ENCODE peak calls at places on chromosomes 7 and 10, in four cellular contexts. Q is GM12878, H is IMR-90, K is A549. V is an unnamed sample.

GRCh38 chr7:135795846-135796570 is 47.4 kb upstream of the FAM180A start:
- DNase-seq in Q (no peak), K (no peak), H (no peak), V (no peak)

GRCh38 chr10:118804262-118804773 is 49.5 kb upstream of the CACUL1 start:
- DNase-seq in H (no peak), K (no peak), Q (no peak), V (no peak)

GRCh38 chr10:61994404-61995031 is 93.0 kb downstream of the ARID5B start:
- DNase-seq in Q (no peak), K (no peak), H (no peak), V (no peak)

GRCh38 chr10:7275761-7276440 is 134.9 kb downstream of the SFMBT2 start:
- DNase-seq in H (no peak), K (no peak), Q (no peak), V (no peak)

GRCh38 chr7:52726493-52726892 is 308.9 kb upstream of the POM121L12 start:
- DNase-seq in Q (no peak), K (no peak), H (no peak), V (no peak)

GRCh38 chr7:74481458-74482324 is 28.0 kb downstream of the GTF2IRD1 start:
- DNase-seq in H (peak), K (no peak), Q (no peak), V (no peak)

GRCh38 chr7:95631545-95631944 is 35.2 kb upstream of the PDK4 start:
- DNase-seq in K (no peak), H (no peak), Q (no peak), V (no peak)

GRCh38 chr7:32259917-32260596 is 189.8 kb upstream of the PDE1C start:
- DNase-seq in Q (peak), H (no peak), K (no peak), V (no peak)

GRCh38 chr7:50342616-50343114 is 38.1 kb downstream of the IKZF1 start:
- DNase-seq in Q (no peak), H (no peak), K (no peak), V (no peak)

GRCh38 chr10:75238182-75239180 is 2.7 kb upstream of the COMTD1 start:
- DNase-seq in H (no peak), K (no peak), Q (no peak), V (no peak)

GRCh38 chr7:158432369-158433270 is 155.0 kb downstream of the PTPRN2 start:
- DNase-seq in H (no peak), Q (no peak), K (peak), V (no peak)

GRCh38 chr7:2862831-2863361 is 18.8 kb upstream of the GNA12 start:
- DNase-seq in H (peak), Q (no peak), K (no peak), V (no peak)

GRCh38 chr7:22885824-22886255 is 63.2 kb upstream of the TOMM7 start:
- DNase-seq in K (no peak), H (peak), Q (peak), V (no peak)

GRCh38 chr10:101014230-101014884 is 14.7 kb downstream of the LZTS2 start:
- DNase-seq in Q (no peak), K (peak), H (peak), V (no peak)

GRCh38 chr7:121126801-121127534 is 138.5 kb downstream of the CPED1 start:
- DNase-seq in K (no peak), H (peak), Q (no peak), V (peak)

GRCh38 chr7:29239638-29240037 is 45.1 kb downstream of the CHN2 start:
- DNase-seq in Q (no peak), K (peak), H (no peak), V (no peak)

GRCh38 chr10:21441625-21442024 is 83.9 kb downstream of the SKIDA1 start:
- DNase-seq in Q (no peak), H (no peak), K (no peak), V (no peak)

GRCh38 chr7:148385009-148385682 is 205.4 kb upstream of the C7orf33 start:
- DNase-seq in Q (no peak), H (no peak), K (no peak), V (no peak)

GRCh38 chr10:89414879-89415821 is 782 bp downstream of the IFIT5 start:
- DNase-seq in H (peak), Q (no peak), K (peak), V (no peak)

GRCh38 chr7:132117181-132117580 is 459.1 kb downstream of the PLXNA4 start:
- DNase-seq in H (peak), Q (no peak), K (peak), V (no peak)

GRCh38 chr10:126135177-126135576 is 238.8 kb downstream of the FANK1 start:
- DNase-seq in Q (no peak), K (no peak), H (peak), V (no peak)

GRCh38 chr10:69217119-69217754 is 2.9 kb upstream of the HKDC1 start:
- DNase-seq in K (peak), H (peak), Q (no peak), V (peak)

GRCh38 chr10:83076443-83076842 is 1062.9 kb upstream of the GHITM start:
- DNase-seq in K (no peak), H (no peak), Q (no peak), V (no peak)

GRCh38 chr7:5214641-5215040 is 24.6 kb downstream of the WIPI2 start:
- DNase-seq in Q (no peak), H (no peak), K (no peak), V (no peak)

DNA sequence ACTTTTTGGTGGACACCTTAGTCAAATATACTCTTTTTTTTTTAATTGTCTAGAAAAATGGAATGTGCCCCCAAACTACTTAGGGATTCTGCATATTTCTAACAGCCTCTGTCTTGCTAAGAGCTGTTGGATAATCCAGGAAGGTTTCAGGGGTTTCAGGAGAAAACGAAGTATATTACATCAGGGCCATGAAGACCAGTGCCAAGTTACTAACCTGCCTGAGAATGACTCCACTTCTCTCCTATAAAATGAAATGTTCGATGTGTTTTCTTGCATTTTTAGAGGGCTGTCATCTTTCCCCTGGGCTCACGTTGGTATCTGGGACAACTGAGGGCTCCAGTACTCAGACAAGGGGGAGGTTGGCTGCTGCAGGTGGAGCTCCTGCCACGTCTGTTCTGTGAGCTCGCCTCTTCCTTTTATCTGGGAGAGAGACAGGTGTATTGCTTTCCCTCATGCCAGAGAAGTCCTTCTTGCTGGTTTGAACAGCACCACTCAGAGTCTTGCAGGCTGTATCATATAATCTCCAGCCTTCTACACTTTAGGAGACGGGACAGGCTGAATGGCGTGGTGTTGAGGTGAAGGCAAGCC is 71.3 kb downstream of the CAMK1D start:
- DNase-seq in K (no peak), Q (no peak), H (no peak), V (no peak)
- H3K4me2 ChIP-seq in K (no peak), Q (no peak), H (no peak), V (no peak)

GRCh38 chr7:12638851-12639467 is 48.5 kb upstream of the ARL4A start:
- DNase-seq in K (peak), Q (no peak), H (peak), V (peak)
- TF ChIP-seq CEBPB in K (no peak), Q (no peak), H (no peak), V (no peak)

GRCh38 chr10:110744767-110745166 is 100.6 kb downstream of the RBM20 start:
- DNase-seq in Q (no peak), K (no peak), H (no peak), V (no peak)
- TF ChIP-seq RAD21 in Q (no peak), K (no peak), H (no peak), V (no peak)

DNA sequence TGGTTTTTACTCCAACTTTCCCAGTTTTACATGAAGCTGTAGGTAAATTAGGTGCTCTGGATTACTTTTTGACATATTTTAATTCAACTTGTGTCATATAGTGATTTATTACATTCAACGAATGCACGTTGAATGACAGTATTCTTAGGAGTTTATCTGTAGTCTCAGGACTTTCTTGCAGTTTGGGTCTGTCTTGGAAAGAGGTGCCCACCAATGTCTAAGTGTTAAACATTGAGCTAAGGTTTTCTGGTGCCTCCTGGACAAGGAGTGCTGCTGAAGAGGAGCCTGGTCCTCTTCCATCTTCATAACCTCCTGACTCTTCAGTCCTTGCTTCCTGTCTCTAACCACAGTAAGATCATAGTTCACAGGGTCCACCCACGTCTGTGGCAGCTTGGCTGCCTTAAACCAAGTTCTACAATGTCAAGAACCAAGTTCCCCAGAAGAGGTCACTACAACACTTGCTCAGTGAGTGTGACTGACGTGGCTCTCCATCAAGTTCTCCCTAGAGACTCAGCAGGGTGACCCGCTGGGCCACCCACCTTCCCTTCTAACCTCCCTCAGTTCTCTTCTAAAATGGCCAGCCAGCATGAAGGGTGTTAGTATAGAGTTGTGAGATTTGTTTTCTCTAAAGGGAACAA is 6.1 kb downstream of the NPY start:
- DNase-seq in K (peak), H (peak), Q (peak), V (peak)
- H3K4me2 ChIP-seq in K (no peak), H (no peak), Q (no peak), V (peak)

GRCh38 chr7:64602518-64602917 is 39.6 kb upstream of the ZNF680 start:
- DNase-seq in K (no peak), H (peak), Q (no peak), V (no peak)
- TF ChIP-seq CEBPB in K (no peak), H (no peak), Q (no peak), V (no peak)

V was measured in HCT116.